ENCODE peak calls at places on chromosomes 13 and 19, in eight cellular contexts. W is naive thymus-derived CD4-positive, alpha-beta T cell; I is H1; R is breast epithelium; K is GM23248; L is aorta; T is adrenal gland; M is left ventricle myocardium inferior. G is an unnamed sample.

GRCh38 chr13:113275387-113275786 is 21.7 kb upstream of the LAMP1 start:
- DNase-seq in W (peak; percentile 55), I (peak; percentile 59), R (no peak), K (peak; percentile 81), L (no peak), T (peak; percentile 37), M (no peak), G (no peak)

GRCh38 chr19:11624064-11624463 is 26.8 kb downstream of the ZNF627 start:
- DNase-seq in W (no peak), I (no peak), R (no peak), K (peak; percentile 79), L (no peak), T (no peak), M (no peak), G (no peak)

GRCh38 chr19:27740396-27740795 is 1472.6 kb downstream of the UQCRFS1 start:
- DNase-seq in W (no peak), I (no peak), R (no peak), K (no peak), L (no peak), T (no peak), M (no peak), G (no peak)

GRCh38 chr13:66962953-66963352 is 267.2 kb downstream of the PCDH9 start:
- DNase-seq in W (no peak), I (no peak), R (no peak), K (no peak), L (no peak), T (no peak), M (no peak), G (no peak)

GRCh38 chr19:35002037-35002535 is 2.0 kb downstream of the GRAMD1A start:
- DNase-seq in W (no peak), I (no peak), R (no peak), K (no peak), L (no peak), T (no peak), M (no peak), G (no peak)

GRCh38 chr19:46722421-46723022 is 5.6 kb upstream of the PRKD2 start:
- DNase-seq in W (no peak), I (no peak), R (no peak), K (no peak), L (peak; percentile 37), T (no peak), M (no peak), G (no peak)

GRCh38 chr19:47176071-47176626 is 45.5 kb downstream of the SAE1 start:
- DNase-seq in W (no peak), I (no peak), R (no peak), K (peak; percentile 81), L (no peak), T (no peak), M (no peak), G (no peak)

GRCh38 chr19:789473-790052 is 7.7 kb upstream of the PTBP1 start:
- DNase-seq in W (no peak), I (no peak), R (no peak), K (peak; percentile 23), L (peak; percentile 59), T (no peak), M (no peak), G (no peak)

GRCh38 chr13:21218351-21219043 is 42.0 kb downstream of the MRPL57 start:
- DNase-seq in W (peak; percentile 8), I (no peak), R (no peak), K (no peak), L (no peak), T (no peak), M (no peak), G (no peak)

GRCh38 chr19:48454150-48454730 is 1.1 kb upstream of the KCNJ14 start:
- DNase-seq in W (no peak), I (no peak), R (no peak), K (no peak), L (no peak), T (no peak), M (no peak), G (no peak)

GRCh38 chr13:59318320-59318930 is 845.3 kb downstream of the DIAPH3 start:
- DNase-seq in W (peak; percentile 20), I (peak; percentile 90), R (no peak), K (peak; percentile 61), L (peak; percentile 69), T (peak; percentile 71), M (peak; percentile 72), G (peak; percentile 29)

GRCh38 chr19:19262190-19263057 is 10.7 kb downstream of the TM6SF2 start:
- DNase-seq in W (no peak), I (peak; percentile 74), R (no peak), K (peak; percentile 14), L (no peak), T (no peak), M (no peak), G (no peak)

GRCh38 chr13:35723820-35724219 is 247.3 kb upstream of the MAB21L1 start:
- DNase-seq in W (no peak), I (no peak), R (no peak), K (peak; percentile 79), L (no peak), T (no peak), M (peak; percentile 47), G (no peak)

GRCh38 chr13:99327133-99327532 is 19.9 kb upstream of the GPR183 start:
- DNase-seq in W (no peak), I (no peak), R (no peak), K (no peak), L (no peak), T (no peak), M (no peak), G (no peak)

GRCh38 chr19:45670670-45671453 is 2.8 kb downstream of the GIPR start:
- DNase-seq in W (no peak), I (peak; percentile 100), R (peak; percentile 84), K (peak; percentile 77), L (peak; percentile 70), T (peak; percentile 82), M (peak; percentile 45), G (peak; percentile 30)

GRCh38 chr13:110262082-110262436 is 44.9 kb downstream of the COL4A1 start:
- DNase-seq in W (no peak), I (peak; percentile 35), R (no peak), K (no peak), L (no peak), T (peak; percentile 11), M (no peak), G (no peak)

GRCh38 chr13:112703935-112704633 is 14.2 kb downstream of the ATP11A start:
- DNase-seq in W (no peak), I (no peak), R (no peak), K (no peak), L (no peak), T (no peak), M (no peak), G (no peak)

GRCh38 chr13:35716186-35716585 is 239.7 kb upstream of the MAB21L1 start:
- DNase-seq in W (no peak), I (no peak), R (no peak), K (peak; percentile 56), L (no peak), T (no peak), M (no peak), G (no peak)

GRCh38 chr13:67410645-67411044 is 180.5 kb upstream of the PCDH9 start:
- DNase-seq in W (no peak), I (no peak), R (no peak), K (no peak), L (no peak), T (no peak), M (no peak), G (no peak)

GRCh38 chr19:51948979-51949378 is 21.7 kb downstream of the ZNF613 start:
- DNase-seq in W (no peak), I (no peak), R (no peak), K (peak; percentile 57), L (peak; percentile 58), T (peak; percentile 21), M (peak; percentile 20), G (no peak)
- H3K9me3 ChIP-seq in W (peaks cover 76% of the 10 kb centered on the region), I (peaks cover 82% of the 10 kb centered on the region), R (peaks cover 89% of the 10 kb centered on the region), K (no peaks in the 10 kb centered on the region), L (peaks cover 31% of the 10 kb centered on the region), T (peaks cover 27% of the 10 kb centered on the region), M (peaks cover 87% of the 10 kb centered on the region), G (peaks cover 43% of the 10 kb centered on the region)

GRCh38 chr19:8877854-8878705 is 45.9 kb downstream of the MBD3L1 start:
- DNase-seq in W (no peak), I (no peak), R (no peak), K (no peak), L (no peak), T (no peak), M (no peak), G (no peak)
- H3K9me3 ChIP-seq in W (no peaks in the 10 kb centered on the region), I (peaks cover 81% of the 10 kb centered on the region), R (peaks cover 17% of the 10 kb centered on the region), K (no peaks in the 10 kb centered on the region), L (peaks cover 2% of the 10 kb centered on the region), T (no peaks in the 10 kb centered on the region), M (peaks cover 17% of the 10 kb centered on the region), G (no peaks in the 10 kb centered on the region)

GRCh38 chr19:21434967-21435544 is 38.1 kb downstream of the ZNF493 start:
- DNase-seq in W (no peak), I (no peak), R (no peak), K (no peak), L (no peak), T (no peak), M (no peak), G (no peak)
- H3K9me3 ChIP-seq in W (peaks cover 90% of the 10 kb centered on the region), I (peaks cover 4% of the 10 kb centered on the region), R (peaks cover 11% of the 10 kb centered on the region), K (no peaks in the 10 kb centered on the region), L (peaks cover 9% of the 10 kb centered on the region), T (no peaks in the 10 kb centered on the region), M (peaks cover 56% of the 10 kb centered on the region), G (peaks cover 13% of the 10 kb centered on the region)

GRCh38 chr19:43880483-43880882 is 53.4 kb downstream of the ZNF283 start:
- DNase-seq in W (no peak), I (no peak), R (no peak), K (no peak), L (no peak), T (no peak), M (no peak), G (no peak)

GRCh38 chr19:43883864-43884263 is 51.2 kb downstream of the ZNF45 start:
- DNase-seq in W (no peak), I (no peak), R (no peak), K (no peak), L (no peak), T (no peak), M (no peak), G (no peak)
- H3K9me3 ChIP-seq in W (peaks cover 59% of the 10 kb centered on the region), I (peaks cover 47% of the 10 kb centered on the region), R (peaks cover 97% of the 10 kb centered on the region), K (peaks cover 5% of the 10 kb centered on the region), L (peaks cover 10% of the 10 kb centered on the region), T (peaks cover 16% of the 10 kb centered on the region), M (peaks cover 100% of the 10 kb centered on the region), G (peaks cover 9% of the 10 kb centered on the region)